ENCODE peak calls at places on chromosomes 2 and 18, in four cellular contexts. O is K562, C is GM12891, S is HL-60. P is an unnamed sample.

GRCh38 chr2:207847807-207848544 is 78.3 kb upstream of the FZD5 start:
- DNase-seq in O (no peak), C (no peak), S (no peak), P (no peak)

GRCh38 chr2:215410932-215411285 is 25.0 kb downstream of the FN1 start:
- DNase-seq in O (no peak), C (no peak), S (peak; percentile 28), P (no peak)

GRCh38 chr18:58758606-58759005 is 87.3 kb downstream of the MALT1 start:
- DNase-seq in O (no peak), C (no peak), S (no peak), P (no peak)

GRCh38 chr18:2036136-2036535 is 535.2 kb downstream of the METTL4 start:
- DNase-seq in O (no peak), C (no peak), S (no peak), P (no peak)

GRCh38 chr2:31785876-31786275 is 205.1 kb upstream of the SRD5A2 start:
- DNase-seq in O (no peak), C (no peak), S (no peak), P (peak; percentile 2)

GRCh38 chr18:23833714-23834113 is 144.5 kb downstream of the LAMA3 start:
- DNase-seq in O (no peak), C (no peak), S (no peak), P (no peak)

GRCh38 chr2:43898134-43898957 is 59.6 kb downstream of the ABCG8 start:
- DNase-seq in O (no peak), C (no peak), S (no peak), P (no peak)

GRCh38 chr2:158315000-158315399 is 141.6 kb downstream of the CCDC148 start:
- DNase-seq in O (no peak), C (no peak), S (no peak), P (no peak)

GRCh38 chr2:33441235-33441810 is 35.1 kb upstream of the RASGRP3 start:
- DNase-seq in O (peak; percentile 60), C (peak; percentile 36), S (no peak), P (no peak)

GRCh38 chr2:119397196-119397595 is 30.4 kb downstream of the DBI start:
- DNase-seq in O (no peak), C (no peak), S (no peak), P (no peak)

GRCh38 chr18:74778191-74778847 is 180.6 kb downstream of the ZNF407 start:
- DNase-seq in O (peak; percentile 60), C (no peak), S (no peak), P (no peak)

GRCh38 chr2:176827269-176827668 is 385.3 kb upstream of the HNRNPA3 start:
- DNase-seq in O (no peak), C (no peak), S (no peak), P (peak; percentile 7)

GRCh38 chr2:207734264-207734635 is 22.8 kb downstream of the CCNYL1 start:
- DNase-seq in O (no peak), C (no peak), S (no peak), P (no peak)

GRCh38 chr18:12318334-12318697 is 10.3 kb downstream of the TUBB6 start:
- DNase-seq in O (peak; percentile 4), C (no peak), S (no peak), P (no peak)

GRCh38 chr2:172091626-172092566 is 6.6 kb downstream of the DLX1 start:
- DNase-seq in O (no peak), C (no peak), S (no peak), P (no peak)

GRCh38 chr2:66433945-66434678 is 813 bp upstream of the MEIS1 start:
- DNase-seq in O (peak; percentile 43), C (no peak), S (no peak), P (no peak)

GRCh38 chr2:44934521-44934961 is 7.0 kb upstream of the SIX3 start:
- DNase-seq in O (no peak), C (no peak), S (no peak), P (no peak)

GRCh38 chr2:232607011-232607410 is 26.4 kb upstream of the EFHD1 start:
- DNase-seq in O (no peak), C (no peak), S (no peak), P (no peak)

GRCh38 chr2:191318729-191319078 is 73.5 kb downstream of the MYO1B start:
- DNase-seq in O (no peak), C (no peak), S (no peak), P (no peak)

GRCh38 chr2:95278051-95278471 is 3.8 kb downstream of the PROM2 start:
- DNase-seq in O (no peak), C (no peak), S (no peak), P (no peak)

GRCh38 chr2:175025946-175026345 is 20.8 kb upstream of the CHN1 start:
- DNase-seq in O (no peak), C (no peak), S (no peak), P (no peak)

GRCh38 chr2:176446718-176447414 is 177.6 kb downstream of the MTX2 start:
- DNase-seq in O (no peak), C (no peak), S (no peak), P (no peak)

GRCh38 chr2:130834091-130834922 is 2.4 kb upstream of the ARHGEF4 start:
- DNase-seq in O (no peak), C (no peak), S (no peak), P (no peak)

GRCh38 chr2:180823546-180824141 is 156.8 kb upstream of the UBE2E3 start:
- DNase-seq in O (no peak), C (no peak), S (no peak), P (no peak)
- TF ChIP-seq SPI1 in O (no peak), C (no peak), S (no peak), P (no peak)

GRCh38 chr2:96734899-96735585 is 4.8 kb downstream of the LMAN2L start:
- DNase-seq in O (no peak), C (no peak), S (no peak), P (no peak)

GRCh38 chr2:96729748-96730147 is 10.1 kb downstream of the LMAN2L start:
- DNase-seq in O (no peak), C (no peak), S (no peak), P (no peak)

GRCh38 chr2:96733931-96734330 is 5.9 kb downstream of the LMAN2L start:
- DNase-seq in O (no peak), C (no peak), S (no peak), P (no peak)

GRCh38 chr2:96727431-96727830 is 12.4 kb downstream of the LMAN2L start:
- DNase-seq in O (no peak), C (no peak), S (no peak), P (no peak)

GRCh38 chr2:96730212-96730611 is 9.7 kb downstream of the LMAN2L start:
- DNase-seq in O (no peak), C (no peak), S (no peak), P (no peak)
- TF ChIP-seq SPI1 in O (no peak), C (no peak), S (no peak), P (no peak)

GRCh38 chr2:168521342-168521741 is 65.3 kb downstream of the CERS6 start:
- DNase-seq in O (no peak), C (no peak), S (no peak), P (no peak)
- TF ChIP-seq SPI1 in O (no peak), C (no peak), S (no peak), P (no peak)

GRCh38 chr2:180443896-180444295 is 436.8 kb upstream of the CWC22 start:
- DNase-seq in O (no peak), C (no peak), S (peak; percentile 46), P (no peak)
- TF ChIP-seq SPI1 in O (no peak), C (no peak), S (peak; percentile 72), P (no peak)